ENCODE peak calls at places on chromosome 18, in six cellular contexts. Y, L, B, S, H and V are unnamed samples.

GRCh38 chr18:37476182-37476581 is 89.4 kb downstream of the CELF4 start:
- DNase-seq in Y (peak), B (no peak), L (no peak), S (peak), H (peak), V (no peak)

GRCh38 chr18:79332601-79333000 is 63.1 kb upstream of the NFATC1 start:
- DNase-seq in B (no peak), S (no peak), L (no peak), Y (no peak), H (no peak), V (no peak)

GRCh38 chr18:13159579-13159978 is 59.0 kb upstream of the LDLRAD4 start:
- DNase-seq in H (peak), B (no peak), Y (no peak), L (no peak), S (peak), V (no peak)

GRCh38 chr18:30121397-30121796 is 921.1 kb downstream of the DSC3 start:
- DNase-seq in L (no peak), S (no peak), B (no peak), H (no peak), Y (no peak), V (no peak)

GRCh38 chr18:43013489-43013888 is 102.0 kb downstream of the RIT2 start:
- DNase-seq in S (no peak), L (no peak), B (no peak), Y (no peak), H (no peak), V (no peak)

GRCh38 chr18:13639196-13639595 is 87.2 kb downstream of the FAM210A start:
- DNase-seq in Y (no peak), H (no peak), B (peak), S (no peak), L (no peak), V (no peak)

GRCh38 chr18:68083776-68084175 is 567.3 kb upstream of the DSEL start:
- DNase-seq in B (no peak), L (no peak), Y (no peak), H (no peak), S (no peak), V (no peak)

GRCh38 chr18:59719533-59720325 is 22.5 kb upstream of the CCBE1 start:
- DNase-seq in H (no peak), S (no peak), Y (no peak), L (no peak), B (no peak), V (no peak)

GRCh38 chr18:21111351-21112139 is at the start of gene ROCK1:
- DNase-seq in L (peak), H (peak), Y (peak), B (peak), S (peak), V (peak)
- TF ChIP-seq POLR2A in L (peak), H (peak), Y (peak), B (peak), S (no peak), V (peak)

GRCh38 chr18:49368876-49369440 is 91.5 kb downstream of the DYM start:
- DNase-seq in S (no peak), Y (peak), B (no peak), H (no peak), L (no peak), V (no peak)
- TF ChIP-seq POLR2A in S (no peak), Y (peak), B (no peak), H (no peak), L (no peak), V (no peak)

DNA sequence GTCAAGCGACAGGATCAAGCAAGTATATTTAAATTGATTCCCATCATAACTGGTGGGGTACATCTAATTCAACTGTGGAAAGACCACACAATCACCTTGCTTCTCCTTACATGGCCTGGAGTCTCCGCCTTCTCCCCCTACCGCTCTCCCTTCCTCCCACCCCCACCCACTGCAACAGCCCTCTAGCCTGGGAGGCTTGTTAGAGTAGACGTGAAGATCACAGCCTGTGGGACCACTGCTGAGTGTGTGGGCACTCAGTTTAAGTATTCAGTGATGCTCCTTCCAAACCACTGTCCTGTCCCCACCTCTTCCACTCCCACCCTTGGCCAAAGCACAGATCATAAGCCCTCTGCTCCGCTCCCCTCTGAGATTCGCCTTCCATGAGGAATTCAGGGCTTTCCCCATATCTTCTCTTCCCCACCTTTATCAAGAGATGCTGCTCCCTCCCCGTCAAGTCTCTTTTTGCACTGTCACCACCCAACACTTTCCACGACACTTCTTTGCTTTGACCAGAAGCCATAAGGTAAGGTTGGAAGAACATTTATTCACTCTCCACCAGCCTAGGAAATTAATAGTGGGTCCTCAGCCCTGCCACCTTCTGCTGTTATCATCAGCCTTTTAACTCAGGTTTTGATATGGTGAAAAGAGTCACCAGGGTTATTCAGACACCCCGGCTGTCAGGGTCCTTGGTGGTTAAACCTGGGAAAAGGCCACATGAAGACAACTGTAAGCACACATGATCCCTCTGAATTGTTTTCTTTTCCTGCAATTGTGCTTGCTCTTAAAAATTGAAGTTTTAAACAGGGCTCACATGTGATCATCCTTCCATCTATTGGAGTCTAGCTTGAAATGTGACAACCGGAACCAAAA is 1.7 kb downstream of the METTL4 start:
- DNase-seq in H (no peak), Y (no peak), L (no peak), B (no peak), S (no peak), V (no peak)
- TF ChIP-seq POLR2A in H (no peak), Y (no peak), L (no peak), B (no peak), S (no peak), V (no peak)

GRCh38 chr18:3442894-3443293 is 7.1 kb upstream of the TGIF1 start:
- DNase-seq in S (no peak), B (no peak), Y (no peak), L (no peak), H (no peak), V (no peak)
- TF ChIP-seq POLR2A in S (no peak), B (no peak), Y (no peak), L (no peak), H (no peak), V (no peak)